ENCODE peak calls at places on chromosomes 13 and 19, in four cellular contexts. O is HFF-Myc, P is A172, Y is H9. N is an unnamed sample.

GRCh38 chr19:17296278-17296677 is 6.9 kb downstream of the ABHD8 start:
- DNase-seq in O (no peak), P (peak), Y (no peak), N (peak)

GRCh38 chr13:32017449-32017848 is 14.1 kb upstream of the FRY start:
- DNase-seq in Y (no peak), P (no peak), O (no peak), N (no peak)

GRCh38 chr13:45092668-45093067 is 27.6 kb upstream of the GTF2F2 start:
- DNase-seq in P (peak), Y (no peak), O (no peak), N (peak)

GRCh38 chr19:8561071-8561764 is 16.0 kb downstream of the MYO1F start:
- DNase-seq in Y (peak), P (no peak), O (no peak), N (no peak)

GRCh38 chr19:35596366-35596999 is 10.5 kb downstream of the PMIS2 start:
- DNase-seq in P (peak), Y (no peak), O (no peak), N (peak)

GRCh38 chr13:49495783-49496762 is at the start of gene PHF11:
- DNase-seq in P (peak), O (peak), Y (peak), N (peak)

GRCh38 chr19:23998568-23998967 is 83.9 kb downstream of the ZNF726 start:
- DNase-seq in O (no peak), P (no peak), Y (no peak), N (no peak)

GRCh38 chr19:32404939-32405430 is 585 bp upstream of the DPY19L3 start:
- DNase-seq in Y (no peak), P (peak), O (no peak), N (peak)

GRCh38 chr19:12786149-12786870 is 5.0 kb upstream of the JUNB start:
- DNase-seq in Y (no peak), P (peak), O (no peak), N (no peak)

GRCh38 chr13:99133230-99133629 is 67.4 kb upstream of the UBAC2 start:
- DNase-seq in P (no peak), O (no peak), Y (no peak), N (no peak)

GRCh38 chr19:55173717-55174409 is 6.2 kb downstream of the SYT5 start:
- DNase-seq in O (no peak), P (peak), Y (peak), N (peak)

GRCh38 chr19:35077411-35078223 is 36.1 kb downstream of the HPN start:
- DNase-seq in O (no peak), P (no peak), Y (no peak), N (no peak)

GRCh38 chr13:82772802-82773201 is 1109.5 kb downstream of the SLITRK1 start:
- DNase-seq in P (no peak), Y (no peak), O (no peak), N (peak)

GRCh38 chr13:62096652-62097051 is 681.0 kb upstream of the PCDH20 start:
- DNase-seq in P (no peak), O (no peak), Y (no peak), N (no peak)

GRCh38 chr13:67844544-67844943 is 614.4 kb upstream of the PCDH9 start:
- DNase-seq in P (no peak), Y (no peak), O (no peak), N (no peak)

GRCh38 chr13:109741966-109742365 is 44.4 kb downstream of the IRS2 start:
- DNase-seq in Y (no peak), P (no peak), O (no peak), N (no peak)

GRCh38 chr19:3942790-3943409 is 10.0 kb downstream of the NMRK2 start:
- DNase-seq in Y (no peak), P (no peak), O (no peak), N (peak)

GRCh38 chr19:44684892-44685847 is 13.8 kb upstream of the CEACAM16 start:
- DNase-seq in Y (peak), O (peak), P (peak), N (peak)

GRCh38 chr13:95267662-95268369 is 33.4 kb downstream of the ABCC4 start:
- DNase-seq in P (peak), Y (no peak), O (peak), N (peak)

GRCh38 chr19:6802336-6803035 is 30.0 kb downstream of the VAV1 start:
- DNase-seq in P (peak), Y (peak), O (no peak), N (peak)

GRCh38 chr19:33826521-33826920 is 29.9 kb downstream of the KCTD15 start:
- DNase-seq in O (no peak), P (no peak), Y (no peak), N (no peak)

GRCh38 chr19:6530385-6531162 is at the start of gene TNFSF9:
- DNase-seq in P (no peak), O (peak), Y (peak), N (peak)

GRCh38 chr13:36428083-36428482 is 4.2 kb upstream of the CCNA1 start:
- DNase-seq in P (no peak), O (no peak), Y (no peak), N (peak)

GRCh38 chr19:4403005-4403761 is 743 bp downstream of the CHAF1A start:
- DNase-seq in Y (peak), P (no peak), O (no peak), N (no peak)

GRCh38 chr13:114067381-114067885 is 65.0 kb downstream of the RASA3 start:
- DNase-seq in P (peak), O (peak), Y (no peak), N (peak)

GRCh38 chr19:10333758-10334339 is 520 bp upstream of the RAVER1 start:
- DNase-seq in O (no peak), P (no peak), Y (no peak), N (no peak)

GRCh38 chr19:46441775-46442332 is 13.1 kb upstream of the PNMA8C start:
- DNase-seq in P (no peak), O (no peak), Y (no peak), N (no peak)

GRCh38 chr19:10096615-10096963 is 5.9 kb downstream of the ANGPTL6 start:
- DNase-seq in P (no peak), Y (no peak), O (no peak), N (peak)

GRCh38 chr13:97371486-97372109 is 62.4 kb upstream of the RAP2A start:
- DNase-seq in P (no peak), O (no peak), Y (no peak), N (no peak)

GRCh38 chr19:11137542-11138384 is 17.8 kb downstream of the SPC24 start:
- DNase-seq in O (peak), P (peak), Y (peak), N (peak)

GRCh38 chr13:21638319-21639282 is 32.3 kb upstream of the FGF9 start:
- DNase-seq in O (no peak), Y (no peak), P (peak), N (peak)

GRCh38 chr13:28248080-28248479 is 109.7 kb downstream of the PAN3 start:
- DNase-seq in Y (no peak), O (no peak), P (no peak), N (no peak)

N was measured in M059J.